ENCODE peak calls at places on chromosome 16, in five cellular contexts. V, M, O, W and K are unnamed samples.

GRCh38 chr16:75377971-75378386 is 55.3 kb downstream of the CFDP1 start:
- DNase-seq in V (peak), M (no peak), O (no peak), W (peak), K (no peak)

GRCh38 chr16:82699262-82699661 is 72.5 kb downstream of the CDH13 start:
- DNase-seq in V (no peak), M (no peak), O (no peak), W (no peak), K (no peak)

GRCh38 chr16:3739636-3740035 is 22.3 kb upstream of the TRAP1 start:
- DNase-seq in V (no peak), M (no peak), O (no peak), W (no peak), K (no peak)

GRCh38 chr16:52549011-52549692 is 2.2 kb upstream of the TOX3 start:
- DNase-seq in V (no peak), M (no peak), O (no peak), W (no peak), K (no peak)

GRCh38 chr16:64047207-64047606 is 1074.7 kb downstream of the CDH11 start:
- DNase-seq in V (no peak), M (no peak), O (no peak), W (no peak), K (no peak)

GRCh38 chr16:81241706-81242105 is 3.2 kb downstream of the BCO1 start:
- DNase-seq in V (no peak), M (no peak), O (no peak), W (no peak), K (no peak)

GRCh38 chr16:35735403-35736251 is 2276.2 kb downstream of the TP53TG3F start:
- DNase-seq in V (no peak), M (no peak), O (no peak), W (no peak), K (no peak)

GRCh38 chr16:79361132-79361751 is 239.3 kb downstream of the MAF start:
- DNase-seq in V (no peak), M (no peak), O (no peak), W (no peak), K (no peak)

GRCh38 chr16:13994239-13995106 is 74.5 kb downstream of the ERCC4 start:
- DNase-seq in V (no peak), M (no peak), O (no peak), W (peak), K (no peak)

GRCh38 chr16:54180421-54181359 is 105.9 kb downstream of the IRX3 start:
- DNase-seq in V (peak), M (no peak), O (no peak), W (no peak), K (no peak)

GRCh38 chr16:11988258-11988978 is 11.9 kb downstream of the SNX29 start:
- DNase-seq in V (no peak), M (no peak), O (no peak), W (no peak), K (no peak)

GRCh38 chr16:74449470-74449869 is 28.2 kb upstream of the CLEC18B start:
- DNase-seq in V (no peak), M (no peak), O (no peak), W (peak), K (no peak)

GRCh38 chr16:82945420-82946096 is 318.8 kb downstream of the CDH13 start:
- DNase-seq in V (no peak), M (no peak), O (no peak), W (no peak), K (peak)

GRCh38 chr16:22325598-22326368 is 28.6 kb downstream of the POLR3E start:
- DNase-seq in V (no peak), M (no peak), O (no peak), W (no peak), K (no peak)

GRCh38 chr16:15502041-15502725 is 67.8 kb downstream of the BMERB1 start:
- DNase-seq in V (peak), M (no peak), O (no peak), W (peak), K (no peak)

GRCh38 chr16:47644166-47644565 is 183.0 kb downstream of the PHKB start:
- DNase-seq in V (peak), M (no peak), O (no peak), W (peak), K (no peak)

GRCh38 chr16:63612462-63613227 is 1509.2 kb downstream of the CDH11 start:
- DNase-seq in V (no peak), M (no peak), O (no peak), W (no peak), K (no peak)

GRCh38 chr16:23527961-23528634 is 17.8 kb upstream of the GGA2 start:
- DNase-seq in V (no peak), M (no peak), O (no peak), W (no peak), K (no peak)

DNA sequence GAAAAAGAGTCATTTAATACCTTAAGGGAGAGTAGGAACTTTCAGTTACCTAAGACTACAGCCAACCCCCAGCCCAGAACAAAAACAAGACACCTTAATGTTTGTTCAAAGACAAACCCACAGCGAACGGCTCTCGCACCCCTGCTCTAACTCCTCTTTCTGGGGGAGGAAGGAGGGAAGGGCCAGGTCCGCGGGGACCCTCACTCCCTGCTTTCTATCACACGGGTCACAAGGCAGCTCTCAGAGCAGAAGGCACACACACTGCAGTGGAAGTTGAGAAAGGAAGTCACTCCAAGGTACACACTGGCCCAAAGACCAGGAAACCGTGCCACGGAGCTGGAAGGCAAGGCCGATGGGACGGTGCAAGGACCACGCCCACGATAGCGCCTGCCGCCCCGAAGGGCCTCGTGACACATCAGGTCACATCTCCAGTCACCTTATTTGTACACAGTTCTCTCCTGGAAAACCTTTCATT is 10.0 kb downstream of the LITAFD start:
- DNase-seq in V (no peak), M (no peak), O (peak), W (no peak), K (no peak)
- TF ChIP-seq CTCF in V (no peak), M (no peak), O (no peak), W (no peak), K (no peak)

GRCh38 chr16:28823719-28824547 is 1.1 kb downstream of the ATXN2L start:
- DNase-seq in V (peak), M (peak), O (peak), W (peak), K (peak)
- TF ChIP-seq CTCF in V (peak), M (peak), O (peak), W (no peak), K (no peak)

GRCh38 chr16:56929639-56930038 is 2.3 kb upstream of the HERPUD1 start:
- DNase-seq in V (no peak), M (no peak), O (no peak), W (no peak), K (no peak)
- TF ChIP-seq CTCF in V (no peak), M (no peak), O (no peak), W (no peak), K (no peak)

GRCh38 chr16:86050111-86050510 is 151.1 kb downstream of the IRF8 start:
- DNase-seq in V (no peak), M (no peak), O (no peak), W (no peak), K (no peak)

GRCh38 chr16:86048221-86048620 is 149.3 kb downstream of the IRF8 start:
- DNase-seq in V (no peak), M (no peak), O (no peak), W (no peak), K (no peak)

GRCh38 chr16:86050591-86051375 is 151.8 kb downstream of the IRF8 start:
- DNase-seq in V (no peak), M (no peak), O (no peak), W (no peak), K (no peak)

GRCh38 chr16:86049641-86050040 is 150.7 kb downstream of the IRF8 start:
- DNase-seq in V (no peak), M (no peak), O (no peak), W (no peak), K (no peak)

GRCh38 chr16:86048882-86049585 is 150.1 kb downstream of the IRF8 start:
- DNase-seq in V (no peak), M (no peak), O (no peak), W (no peak), K (no peak)
- TF ChIP-seq CTCF in V (no peak), M (no peak), O (no peak), W (no peak), K (no peak)